ENCODE peak calls at places on chromosome 1, in eight cellular contexts. O is OCI-LY7; E is sigmoid colon; A is effector memory CD4-positive, alpha-beta T cell; B is body of pancreas; Z is left colon; R is Caki2; K is activated CD4-positive, alpha-beta T cell treated with anti-CD3 and anti-CD28 coated beads, Interleukin-2, amount 10 ng/mL, durations not matched to agents 24 days and 14 days. T is an unnamed sample.

GRCh38 chr1:231958448-231958847 is 331.9 kb downstream of the DISC1 start:
- DNase-seq in O (no peak), E (no peak), A (no peak), B (no peak), Z (no peak), R (no peak), K (no peak), T (no peak)

GRCh38 chr1:224052767-224053166 is 61.1 kb upstream of the FBXO28 start:
- DNase-seq in O (no peak), E (no peak), A (no peak), B (no peak), Z (no peak), R (no peak), K (no peak), T (no peak)

GRCh38 chr1:171245458-171246064 is 2.7 kb upstream of the FMO1 start:
- DNase-seq in O (peak), E (no peak), A (no peak), B (peak), Z (peak), R (peak), K (peak), T (peak)

GRCh38 chr1:1148061-1148460 is 25.6 kb upstream of the TTLL10 start:
- DNase-seq in O (no peak), E (no peak), A (no peak), B (no peak), Z (no peak), R (no peak), K (no peak), T (no peak)

GRCh38 chr1:161726631-161727342 is 5.4 kb downstream of the FCRLB start:
- DNase-seq in O (peak), E (peak), A (peak), B (peak), Z (peak), R (peak), K (peak), T (peak)

GRCh38 chr1:200710166-200710565 is 28.5 kb upstream of the CAMSAP2 start:
- DNase-seq in O (no peak), E (no peak), A (no peak), B (no peak), Z (no peak), R (no peak), K (no peak), T (no peak)

GRCh38 chr1:111471012-111471411 is 2.8 kb upstream of the C1orf162 start:
- DNase-seq in O (peak), E (peak), A (peak), B (peak), Z (peak), R (no peak), K (peak), T (peak)

GRCh38 chr1:62024690-62025089 is 170.0 kb upstream of the L1TD1 start:
- DNase-seq in O (no peak), E (no peak), A (no peak), B (no peak), Z (no peak), R (no peak), K (no peak), T (no peak)

GRCh38 chr1:240739754-240740153 is 127.8 kb upstream of the GREM2 start:
- DNase-seq in O (no peak), E (no peak), A (no peak), B (no peak), Z (no peak), R (no peak), K (no peak), T (no peak)

T was measured in mucosa of gallbladder.